ENCODE peak calls at places on chromosomes 2 and 18, in nine cellular contexts. One of them, this sample, is unnamed.

GRCh38 chr2:240934701-240935100 is 28.6 kb downstream of the CROCC2 start:
- DNase-seq in lower lobe of right lung: peak
- DNase-seq in ovary: no peak
- DNase-seq in body of pancreas: peak
- DNase-seq in tibial artery: peak
- DNase-seq in mesothelial cell of epicardium: peak
- DNase-seq in CD8-positive, alpha-beta T cell: no peak
- DNase-seq in stomach: peak
- DNase-seq in HFF-Myc: no peak
- DNase-seq in this sample: no peak

GRCh38 chr2:55519908-55520885 is 679 bp downstream of the CFAP36 start:
- DNase-seq in lower lobe of right lung: no peak
- DNase-seq in ovary: no peak
- DNase-seq in body of pancreas: peak
- DNase-seq in tibial artery: peak
- DNase-seq in mesothelial cell of epicardium: no peak
- DNase-seq in CD8-positive, alpha-beta T cell: peak
- DNase-seq in stomach: no peak
- DNase-seq in HFF-Myc: no peak
- DNase-seq in this sample: no peak

GRCh38 chr2:149561309-149561926 is 26.2 kb downstream of the MMADHC start:
- DNase-seq in lower lobe of right lung: no peak
- DNase-seq in ovary: no peak
- DNase-seq in body of pancreas: no peak
- DNase-seq in tibial artery: no peak
- DNase-seq in mesothelial cell of epicardium: no peak
- DNase-seq in CD8-positive, alpha-beta T cell: no peak
- DNase-seq in stomach: no peak
- DNase-seq in HFF-Myc: no peak
- DNase-seq in this sample: no peak

GRCh38 chr2:37875332-37875976 is 49.6 kb upstream of the RMDN2 start:
- DNase-seq in lower lobe of right lung: no peak
- DNase-seq in ovary: no peak
- DNase-seq in body of pancreas: no peak
- DNase-seq in tibial artery: no peak
- DNase-seq in mesothelial cell of epicardium: no peak
- DNase-seq in CD8-positive, alpha-beta T cell: no peak
- DNase-seq in stomach: no peak
- DNase-seq in HFF-Myc: no peak
- DNase-seq in this sample: no peak

GRCh38 chr2:215598376-215598975 is 162.6 kb upstream of the FN1 start:
- DNase-seq in lower lobe of right lung: no peak
- DNase-seq in ovary: no peak
- DNase-seq in body of pancreas: no peak
- DNase-seq in tibial artery: no peak
- DNase-seq in mesothelial cell of epicardium: no peak
- DNase-seq in CD8-positive, alpha-beta T cell: no peak
- DNase-seq in stomach: no peak
- DNase-seq in HFF-Myc: peak
- DNase-seq in this sample: peak

GRCh38 chr2:159285929-159286708 is at the start of gene WDSUB1:
- DNase-seq in lower lobe of right lung: peak
- DNase-seq in ovary: peak
- DNase-seq in body of pancreas: peak
- DNase-seq in tibial artery: peak
- DNase-seq in mesothelial cell of epicardium: peak
- DNase-seq in CD8-positive, alpha-beta T cell: peak
- DNase-seq in stomach: peak
- DNase-seq in HFF-Myc: peak
- DNase-seq in this sample: peak

GRCh38 chr2:444937-445884 is 157.3 kb upstream of the ALKAL2 start:
- DNase-seq in lower lobe of right lung: no peak
- DNase-seq in ovary: no peak
- DNase-seq in body of pancreas: no peak
- DNase-seq in tibial artery: no peak
- DNase-seq in mesothelial cell of epicardium: no peak
- DNase-seq in CD8-positive, alpha-beta T cell: no peak
- DNase-seq in stomach: no peak
- DNase-seq in HFF-Myc: no peak
- DNase-seq in this sample: no peak

GRCh38 chr18:47595816-47596501 is 334.5 kb downstream of the SMAD2 start:
- DNase-seq in lower lobe of right lung: no peak
- DNase-seq in ovary: no peak
- DNase-seq in body of pancreas: no peak
- DNase-seq in tibial artery: no peak
- DNase-seq in mesothelial cell of epicardium: no peak
- DNase-seq in CD8-positive, alpha-beta T cell: no peak
- DNase-seq in stomach: no peak
- DNase-seq in HFF-Myc: no peak
- DNase-seq in this sample: no peak

GRCh38 chr2:207088839-207089238 is 76.9 kb downstream of the KLF7 start:
- DNase-seq in lower lobe of right lung: no peak
- DNase-seq in ovary: no peak
- DNase-seq in body of pancreas: no peak
- DNase-seq in tibial artery: no peak
- DNase-seq in mesothelial cell of epicardium: no peak
- DNase-seq in CD8-positive, alpha-beta T cell: no peak
- DNase-seq in stomach: no peak
- DNase-seq in HFF-Myc: no peak
- DNase-seq in this sample: no peak

GRCh38 chr2:229196448-229196847 is 74.6 kb downstream of the PID1 start:
- DNase-seq in lower lobe of right lung: no peak
- DNase-seq in ovary: no peak
- DNase-seq in body of pancreas: no peak
- DNase-seq in tibial artery: no peak
- DNase-seq in mesothelial cell of epicardium: no peak
- DNase-seq in CD8-positive, alpha-beta T cell: no peak
- DNase-seq in stomach: no peak
- DNase-seq in HFF-Myc: no peak
- DNase-seq in this sample: no peak

GRCh38 chr2:188576657-188577056 is 285.0 kb downstream of the GULP1 start:
- DNase-seq in lower lobe of right lung: no peak
- DNase-seq in ovary: no peak
- DNase-seq in body of pancreas: no peak
- DNase-seq in tibial artery: no peak
- DNase-seq in mesothelial cell of epicardium: no peak
- DNase-seq in CD8-positive, alpha-beta T cell: no peak
- DNase-seq in stomach: no peak
- DNase-seq in HFF-Myc: peak
- DNase-seq in this sample: peak

GRCh38 chr2:95526360-95527341 is 42.1 kb upstream of the TRIM43B start:
- DNase-seq in lower lobe of right lung: peak
- DNase-seq in ovary: peak
- DNase-seq in body of pancreas: peak
- DNase-seq in tibial artery: peak
- DNase-seq in mesothelial cell of epicardium: no peak
- DNase-seq in CD8-positive, alpha-beta T cell: peak
- DNase-seq in stomach: peak
- DNase-seq in HFF-Myc: peak
- DNase-seq in this sample: peak

GRCh38 chr2:11406492-11407381 is 59.2 kb downstream of the E2F6 start:
- DNase-seq in lower lobe of right lung: no peak
- DNase-seq in ovary: peak
- DNase-seq in body of pancreas: no peak
- DNase-seq in tibial artery: peak
- DNase-seq in mesothelial cell of epicardium: no peak
- DNase-seq in CD8-positive, alpha-beta T cell: no peak
- DNase-seq in stomach: no peak
- DNase-seq in HFF-Myc: peak
- DNase-seq in this sample: peak

DNA sequence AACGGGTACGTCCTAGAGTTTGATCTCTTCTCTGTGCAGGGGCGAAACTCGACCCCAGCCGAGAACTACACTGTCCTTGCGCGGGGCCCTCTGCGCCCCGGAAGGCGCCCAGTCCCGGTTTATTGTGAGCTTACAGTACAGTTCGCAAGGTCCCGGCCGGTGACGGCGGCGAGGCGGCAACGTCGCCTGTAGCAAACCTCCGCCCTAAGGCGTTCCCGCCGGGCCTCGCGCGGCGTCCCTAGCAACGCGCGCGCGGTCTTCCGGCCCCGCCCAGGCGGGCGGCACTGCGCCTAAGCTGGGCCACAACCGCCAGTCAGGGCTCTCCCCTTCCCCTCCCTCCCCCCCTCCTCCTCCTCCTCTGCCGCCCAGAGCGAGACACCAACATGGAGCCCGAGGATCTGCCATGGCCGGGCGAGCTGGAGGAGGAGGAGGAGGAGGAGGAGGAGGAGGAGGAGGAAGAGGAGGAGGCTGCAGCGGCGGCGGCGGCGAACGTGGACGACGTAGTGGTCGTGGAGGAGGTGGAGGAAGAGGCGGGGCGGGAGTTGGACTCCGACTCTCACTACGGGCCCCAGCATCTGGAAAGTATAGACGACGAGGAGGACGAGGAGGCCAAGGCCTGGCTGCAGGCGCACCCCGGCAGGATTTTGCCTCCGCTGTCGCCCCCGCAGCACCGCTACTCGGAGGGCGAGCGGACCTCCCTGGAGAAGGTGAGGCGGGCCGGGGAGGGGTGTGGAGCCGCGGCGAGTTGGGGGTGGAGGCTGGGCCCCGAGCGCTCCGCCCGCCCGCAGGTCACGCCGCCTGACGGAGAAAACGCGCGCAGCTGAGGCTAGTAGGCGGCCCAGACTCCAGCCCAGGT is at the start of gene ALMS1:
- DNase-seq in lower lobe of right lung: peak
- DNase-seq in ovary: peak
- DNase-seq in body of pancreas: peak
- DNase-seq in tibial artery: peak
- DNase-seq in mesothelial cell of epicardium: peak
- DNase-seq in CD8-positive, alpha-beta T cell: peak
- DNase-seq in stomach: peak
- DNase-seq in HFF-Myc: peak
- DNase-seq in this sample: peak
- TF ChIP-seq CTCF in lower lobe of right lung: peak
- TF ChIP-seq CTCF in ovary: peak
- TF ChIP-seq CTCF in body of pancreas: peak
- TF ChIP-seq CTCF in tibial artery: peak
- TF ChIP-seq CTCF in mesothelial cell of epicardium: no peak
- TF ChIP-seq CTCF in CD8-positive, alpha-beta T cell: no peak
- TF ChIP-seq CTCF in stomach: no peak
- TF ChIP-seq CTCF in HFF-Myc: no peak
- TF ChIP-seq CTCF in this sample: peak

GRCh38 chr2:36326286-36326685 is 29.3 kb upstream of the CRIM1 start:
- DNase-seq in lower lobe of right lung: no peak
- DNase-seq in ovary: no peak
- DNase-seq in body of pancreas: no peak
- DNase-seq in tibial artery: no peak
- DNase-seq in mesothelial cell of epicardium: no peak
- DNase-seq in CD8-positive, alpha-beta T cell: no peak
- DNase-seq in stomach: no peak
- DNase-seq in HFF-Myc: no peak
- DNase-seq in this sample: no peak

GRCh38 chr2:36318547-36318946 is 37.0 kb upstream of the CRIM1 start:
- DNase-seq in lower lobe of right lung: no peak
- DNase-seq in ovary: no peak
- DNase-seq in body of pancreas: no peak
- DNase-seq in tibial artery: no peak
- DNase-seq in mesothelial cell of epicardium: no peak
- DNase-seq in CD8-positive, alpha-beta T cell: no peak
- DNase-seq in stomach: no peak
- DNase-seq in HFF-Myc: no peak
- DNase-seq in this sample: no peak

GRCh38 chr2:36322108-36322507 is 33.5 kb upstream of the CRIM1 start:
- DNase-seq in lower lobe of right lung: no peak
- DNase-seq in ovary: no peak
- DNase-seq in body of pancreas: no peak
- DNase-seq in tibial artery: no peak
- DNase-seq in mesothelial cell of epicardium: no peak
- DNase-seq in CD8-positive, alpha-beta T cell: no peak
- DNase-seq in stomach: no peak
- DNase-seq in HFF-Myc: peak
- DNase-seq in this sample: no peak
- TF ChIP-seq CTCF in lower lobe of right lung: no peak
- TF ChIP-seq CTCF in ovary: no peak
- TF ChIP-seq CTCF in body of pancreas: peak
- TF ChIP-seq CTCF in tibial artery: peak
- TF ChIP-seq CTCF in mesothelial cell of epicardium: no peak
- TF ChIP-seq CTCF in CD8-positive, alpha-beta T cell: no peak
- TF ChIP-seq CTCF in stomach: no peak
- TF ChIP-seq CTCF in HFF-Myc: peak
- TF ChIP-seq CTCF in this sample: peak

DNA sequence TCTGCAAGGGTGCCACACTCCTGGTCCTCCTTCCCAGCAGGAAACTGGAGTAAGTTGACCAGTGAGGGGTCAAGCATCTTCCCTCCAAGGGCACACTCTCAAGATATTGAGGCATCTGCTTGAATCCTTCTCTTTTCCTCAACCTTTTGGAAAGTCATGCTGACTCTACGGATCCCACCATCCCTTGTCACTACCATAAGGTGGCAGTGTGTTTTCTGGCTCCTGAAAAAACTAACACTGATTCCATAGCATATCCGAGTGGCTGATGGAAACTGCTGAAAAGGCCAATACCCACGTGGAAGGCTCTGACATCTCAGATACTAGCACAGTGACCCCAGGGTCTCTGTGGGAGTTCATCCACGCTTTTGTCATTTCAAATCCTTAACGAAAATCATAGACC is 37.1 kb downstream of the GPR45 start:
- DNase-seq in lower lobe of right lung: no peak
- DNase-seq in ovary: no peak
- DNase-seq in body of pancreas: no peak
- DNase-seq in tibial artery: no peak
- DNase-seq in mesothelial cell of epicardium: no peak
- DNase-seq in CD8-positive, alpha-beta T cell: no peak
- DNase-seq in stomach: no peak
- DNase-seq in HFF-Myc: no peak
- DNase-seq in this sample: no peak
- TF ChIP-seq CTCF in lower lobe of right lung: no peak
- TF ChIP-seq CTCF in ovary: no peak
- TF ChIP-seq CTCF in body of pancreas: no peak
- TF ChIP-seq CTCF in tibial artery: no peak
- TF ChIP-seq CTCF in mesothelial cell of epicardium: no peak
- TF ChIP-seq CTCF in CD8-positive, alpha-beta T cell: no peak
- TF ChIP-seq CTCF in stomach: no peak
- TF ChIP-seq CTCF in HFF-Myc: no peak
- TF ChIP-seq CTCF in this sample: no peak

DNA sequence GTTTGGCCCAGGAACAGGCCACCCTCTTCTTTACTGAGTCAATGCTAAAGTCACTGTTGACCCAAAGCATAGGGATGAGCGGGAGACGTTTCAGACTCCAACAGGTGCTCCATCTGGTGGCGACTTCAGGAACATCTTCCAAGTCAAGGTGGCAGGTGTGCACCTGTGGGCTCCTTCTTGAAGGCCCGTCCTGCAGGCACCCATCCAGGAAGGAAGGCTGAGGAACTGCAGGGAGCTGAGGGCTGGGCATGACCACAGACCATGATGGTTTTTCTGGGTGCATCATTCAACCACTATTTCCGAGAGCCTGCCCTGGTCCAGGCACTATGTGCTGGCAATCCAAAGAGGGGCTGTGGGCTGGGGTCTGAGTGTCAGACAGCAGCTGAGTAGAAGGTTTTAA is 142.8 kb downstream of the NDUFA10 start:
- DNase-seq in lower lobe of right lung: peak
- DNase-seq in ovary: peak
- DNase-seq in body of pancreas: peak
- DNase-seq in tibial artery: no peak
- DNase-seq in mesothelial cell of epicardium: peak
- DNase-seq in CD8-positive, alpha-beta T cell: peak
- DNase-seq in stomach: peak
- DNase-seq in HFF-Myc: no peak
- DNase-seq in this sample: no peak
- TF ChIP-seq CTCF in lower lobe of right lung: peak
- TF ChIP-seq CTCF in ovary: peak
- TF ChIP-seq CTCF in body of pancreas: peak
- TF ChIP-seq CTCF in tibial artery: peak
- TF ChIP-seq CTCF in mesothelial cell of epicardium: peak
- TF ChIP-seq CTCF in CD8-positive, alpha-beta T cell: peak
- TF ChIP-seq CTCF in stomach: no peak
- TF ChIP-seq CTCF in HFF-Myc: peak
- TF ChIP-seq CTCF in this sample: peak